ENCODE peak calls at places on chromosomes 12 and 14, in five cellular contexts. R is fibroblast of lung, Q is tibial nerve, G is heart left ventricle, B is Peyer's patch. K is an unnamed sample.

GRCh38 chr12:58500399-58500798 is 419.9 kb downstream of the LRIG3 start:
- DNase-seq in R (no peak), Q (no peak), G (no peak), B (no peak), K (no peak)

GRCh38 chr12:54294152-54294913 is 6.5 kb downstream of the NFE2 start:
- DNase-seq in R (no peak), Q (peak), G (peak), B (peak), K (no peak)

GRCh38 chr12:64633940-64634337 is 23.6 kb downstream of the RASSF3 start:
- DNase-seq in R (peak), Q (no peak), G (peak), B (no peak), K (peak)

GRCh38 chr14:86626530-86626929 is 1096.6 kb downstream of the FLRT2 start:
- DNase-seq in R (peak), Q (no peak), G (no peak), B (no peak), K (no peak)

GRCh38 chr14:91119556-91120311 is 5.9 kb downstream of the DGLUCY start:
- DNase-seq in R (peak), Q (no peak), G (no peak), B (no peak), K (peak)

GRCh38 chr12:106893451-106893850 is 62.3 kb upstream of the TMEM263 start:
- DNase-seq in R (peak), Q (no peak), G (no peak), B (no peak), K (no peak)

GRCh38 chr14:77103954-77104353 is 5.9 kb downstream of the CIPC start:
- DNase-seq in R (no peak), Q (no peak), G (no peak), B (no peak), K (no peak)

GRCh38 chr14:85533821-85534271 is 3.9 kb downstream of the FLRT2 start:
- DNase-seq in R (no peak), Q (no peak), G (no peak), B (no peak), K (no peak)

GRCh38 chr12:113268136-113268535 is 46.9 kb downstream of the TPCN1 start:
- DNase-seq in R (no peak), Q (no peak), G (no peak), B (no peak), K (no peak)

GRCh38 chr12:130444986-130445385 is 107.3 kb downstream of the PIWIL1 start:
- DNase-seq in R (no peak), Q (no peak), G (no peak), B (no peak), K (no peak)

GRCh38 chr12:510071-510825 is 50.5 kb downstream of the B4GALNT3 start:
- DNase-seq in R (no peak), Q (no peak), G (no peak), B (peak), K (no peak)

GRCh38 chr14:33936391-33936790 is 14.5 kb downstream of the EGLN3 start:
- DNase-seq in R (no peak), Q (no peak), G (no peak), B (no peak), K (no peak)

GRCh38 chr12:105222726-105223357 is 13.1 kb downstream of the APPL2 start:
- DNase-seq in R (no peak), Q (no peak), G (no peak), B (no peak), K (no peak)

GRCh38 chr12:40099423-40099853 is 6.4 kb downstream of the SLC2A13 start:
- DNase-seq in R (no peak), Q (no peak), G (no peak), B (no peak), K (no peak)

GRCh38 chr12:77049767-77050353 is 15.5 kb downstream of the E2F7 start:
- DNase-seq in R (peak), Q (no peak), G (no peak), B (no peak), K (peak)

GRCh38 chr14:81303258-81303935 is 82.6 kb upstream of the GTF2A1 start:
- DNase-seq in R (no peak), Q (no peak), G (no peak), B (peak), K (no peak)

GRCh38 chr12:131962069-131962468 is 12.3 kb downstream of the EP400 start:
- DNase-seq in R (no peak), Q (no peak), G (no peak), B (no peak), K (no peak)

GRCh38 chr12:162467-163307 is 51.3 kb downstream of the SLC6A12 start:
- DNase-seq in R (no peak), Q (no peak), G (no peak), B (no peak), K (no peak)

GRCh38 chr12:111758120-111758561 is 8.6 kb upstream of the ALDH2 start:
- DNase-seq in R (no peak), Q (no peak), G (peak), B (no peak), K (no peak)

GRCh38 chr12:111761706-111762105 is 5.0 kb upstream of the ALDH2 start:
- DNase-seq in R (no peak), Q (no peak), G (no peak), B (no peak), K (no peak)

GRCh38 chr12:111759991-111760390 is 6.7 kb upstream of the ALDH2 start:
- DNase-seq in R (no peak), Q (no peak), G (no peak), B (no peak), K (no peak)

GRCh38 chr12:111759276-111759675 is 7.5 kb upstream of the ALDH2 start:
- DNase-seq in R (no peak), Q (no peak), G (no peak), B (no peak), K (no peak)

GRCh38 chr12:111761099-111761498 is 5.6 kb upstream of the ALDH2 start:
- DNase-seq in R (no peak), Q (no peak), G (no peak), B (no peak), K (no peak)
- H3K27ac ChIP-seq in R (no peak), Q (no peak), G (no peak), B (peak), K (no peak)

GRCh38 chr12:78914859-78915331 is 50.3 kb downstream of the SYT1 start:
- DNase-seq in R (peak), Q (no peak), G (no peak), B (no peak), K (no peak)

GRCh38 chr12:78918221-78918620 is 53.6 kb downstream of the SYT1 start:
- DNase-seq in R (peak), Q (no peak), G (no peak), B (no peak), K (no peak)

GRCh38 chr12:78917513-78917912 is 52.9 kb downstream of the SYT1 start:
- DNase-seq in R (no peak), Q (no peak), G (no peak), B (no peak), K (no peak)

GRCh38 chr12:78916845-78917480 is 52.4 kb downstream of the SYT1 start:
- DNase-seq in R (peak), Q (no peak), G (no peak), B (no peak), K (peak)
- H3K27ac ChIP-seq in R (no peak), Q (no peak), G (no peak), B (no peak), K (no peak)

DNA sequence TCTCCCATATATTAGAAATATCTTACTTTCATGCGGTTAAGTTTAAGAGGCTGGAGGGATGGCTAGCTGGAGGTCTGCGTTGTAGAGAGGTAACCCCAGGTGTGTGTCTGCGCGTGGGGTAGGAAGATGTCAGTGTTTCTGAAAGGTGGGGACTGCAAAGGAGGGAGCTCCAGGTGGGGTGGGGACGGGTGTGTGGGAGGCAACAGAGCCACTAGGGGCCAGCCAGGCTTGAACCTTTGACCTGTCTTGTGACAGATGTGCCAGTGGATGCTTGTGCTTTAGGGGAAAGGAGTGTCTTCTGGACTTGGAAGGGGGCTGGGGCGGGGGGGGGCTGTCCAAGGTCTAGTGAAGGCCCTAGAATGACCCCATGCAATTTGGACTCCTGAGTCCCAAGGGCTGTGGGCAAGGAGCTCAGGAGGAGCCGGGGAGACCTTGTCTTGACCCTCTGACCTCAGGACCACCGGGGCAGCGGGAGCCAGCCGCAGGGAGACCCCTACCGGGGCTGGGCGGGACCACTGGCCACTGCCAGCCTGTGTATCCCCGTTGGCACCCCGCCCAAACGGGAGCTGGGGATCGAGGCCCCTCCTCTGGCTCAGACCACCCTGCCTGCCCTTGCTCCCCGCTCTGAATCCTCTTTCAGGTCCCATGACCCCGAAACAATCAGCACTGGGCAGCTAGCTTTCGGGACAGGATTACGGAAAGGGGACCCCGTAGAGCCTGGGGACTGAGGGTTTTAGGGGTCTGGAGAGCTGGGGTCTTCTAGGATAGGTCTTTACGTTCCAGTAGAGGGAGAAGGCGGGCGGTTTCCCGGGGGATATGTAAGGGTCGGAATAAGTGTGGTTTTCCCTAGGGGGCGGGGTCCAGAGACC is 1.1 kb downstream of the GLI1 start:
- DNase-seq in R (no peak), Q (no peak), G (no peak), B (no peak), K (no peak)
- H3K27ac ChIP-seq in R (no peak), Q (peak), G (peak), B (peak), K (no peak)

GRCh38 chr14:21924479-21924878 is 250.9 kb upstream of the OR4E1 start:
- DNase-seq in R (no peak), Q (no peak), G (no peak), B (no peak), K (no peak)
- H3K27ac ChIP-seq in R (no peak), Q (no peak), G (no peak), B (peak), K (no peak)

DNA sequence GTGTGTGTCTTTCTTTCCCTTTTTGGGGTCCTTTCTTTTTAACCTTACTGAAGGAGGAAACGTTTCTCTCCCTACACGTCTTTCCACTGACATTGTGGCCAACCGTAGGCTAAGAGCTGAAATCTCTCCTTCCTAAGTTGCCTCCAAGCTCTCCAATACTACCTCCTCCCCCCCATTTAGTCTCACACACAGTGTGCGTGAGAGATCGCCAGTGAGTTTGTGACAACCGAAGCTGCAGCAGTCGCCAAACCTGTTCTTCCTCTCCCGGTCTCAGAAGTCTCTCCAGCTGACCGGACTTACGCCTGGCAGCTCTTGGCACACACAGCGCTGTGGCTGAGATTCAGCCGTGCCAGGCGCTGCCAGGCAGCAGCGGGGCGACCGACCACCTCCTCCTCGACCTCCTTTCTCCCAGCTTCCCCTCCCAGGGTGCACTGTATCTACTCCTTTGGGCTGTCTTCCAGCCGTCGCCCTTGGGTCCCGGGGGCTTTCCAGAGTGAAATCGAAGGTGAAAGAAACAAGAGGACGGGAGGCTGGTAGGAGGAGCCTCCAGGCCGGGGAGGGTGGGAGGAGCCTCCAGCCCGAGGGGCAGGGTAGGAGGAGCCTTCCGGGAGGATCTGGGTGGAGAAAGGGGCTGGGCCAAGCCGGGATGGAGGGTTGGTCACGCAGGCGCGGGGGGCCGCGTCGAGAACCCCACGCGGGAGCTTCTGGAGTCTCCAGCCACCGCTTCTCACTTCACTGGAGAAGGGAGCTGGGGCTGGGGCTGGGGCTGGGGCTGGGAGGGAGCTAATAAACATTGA is at the start of gene TMTC2:
- DNase-seq in R (peak), Q (peak), G (peak), B (peak), K (peak)
- H3K27ac ChIP-seq in R (peak), Q (peak), G (peak), B (peak), K (peak)

GRCh38 chr12:16587110-16587453 is 18.9 kb downstream of the LMO3 start:
- DNase-seq in R (no peak), Q (no peak), G (no peak), B (no peak), K (no peak)
- H3K27ac ChIP-seq in R (no peak), Q (no peak), G (no peak), B (no peak), K (no peak)